ENCODE peak calls at places on chromosomes 6 and 20, in six cellular contexts. Y, I, Q, P, G and B are unnamed samples.

GRCh38 chr20:48149887-48150286 is 364.6 kb upstream of the SULF2 start:
- DNase-seq in Y (no peak), P (no peak), Q (no peak), I (no peak), G (peak), B (no peak)

GRCh38 chr6:3701631-3702030 is 49.9 kb downstream of the PXDC1 start:
- DNase-seq in Y (no peak), Q (no peak), P (no peak), I (no peak), G (no peak), B (no peak)

GRCh38 chr20:32112862-32113261 is 3.3 kb downstream of the TM9SF4 start:
- DNase-seq in I (no peak), Q (no peak), Y (no peak), P (no peak), G (no peak), B (peak)

GRCh38 chr20:31712564-31713311 is 9.9 kb downstream of the BCL2L1 start:
- DNase-seq in G (no peak), Q (peak), P (peak), Y (no peak), I (peak), B (peak)

GRCh38 chr6:29656798-29657197 is at the start of gene MOG:
- DNase-seq in G (no peak), I (no peak), P (no peak), Q (no peak), Y (no peak), B (no peak)

GRCh38 chr20:12166053-12166717 is 248.5 kb downstream of the BTBD3 start:
- DNase-seq in Y (no peak), P (peak), Q (peak), G (no peak), I (peak), B (peak)

GRCh38 chr6:1381397-1382330 is 7.7 kb upstream of the FOXF2 start:
- DNase-seq in G (peak), I (no peak), Y (peak), P (no peak), Q (no peak), B (peak)

GRCh38 chr6:40907198-40907701 is 131.8 kb downstream of the UNC5CL start:
- DNase-seq in Q (peak), I (peak), P (peak), Y (no peak), G (no peak), B (peak)

GRCh38 chr6:34575326-34575725 is 19.2 kb upstream of the SPDEF start:
- DNase-seq in G (no peak), Y (no peak), Q (no peak), I (no peak), P (no peak), B (no peak)

GRCh38 chr20:46408281-46408731 is 1.9 kb upstream of the ELMO2 start:
- DNase-seq in Y (no peak), I (peak), P (no peak), G (no peak), Q (no peak), B (peak)

GRCh38 chr6:168447741-168448140 is 6.8 kb downstream of the SMOC2 start:
- DNase-seq in I (no peak), P (no peak), Q (no peak), G (no peak), Y (no peak), B (no peak)

GRCh38 chr6:41504526-41505021 is 41.6 kb upstream of the FOXP4 start:
- DNase-seq in Y (no peak), G (peak), I (no peak), Q (peak), P (no peak), B (no peak)

GRCh38 chr6:11700118-11700718 is 78.4 kb downstream of the ADTRP start:
- DNase-seq in I (peak), Y (no peak), G (no peak), P (peak), Q (peak), B (peak)

GRCh38 chr6:161547617-161548016 is 273.8 kb upstream of the AGPAT4 start:
- DNase-seq in P (no peak), Q (no peak), G (no peak), I (peak), Y (no peak), B (no peak)

GRCh38 chr6:837380-837779 is 144.4 kb upstream of the EXOC2 start:
- DNase-seq in Q (no peak), Y (no peak), G (no peak), P (no peak), I (no peak), B (peak)

GRCh38 chr6:96468681-96469224 is 52.9 kb upstream of the UFL1 start:
- DNase-seq in Q (no peak), P (no peak), I (no peak), Y (no peak), G (no peak), B (no peak)

GRCh38 chr20:16654858-16655257 is 75.0 kb upstream of the SNRPB2 start:
- DNase-seq in I (no peak), Q (no peak), P (no peak), G (no peak), Y (no peak), B (no peak)

GRCh38 chr6:125995972-125996580 is 9.7 kb downstream of the TRMT11 start:
- DNase-seq in G (peak), Q (peak), I (peak), P (peak), Y (peak), B (peak)

GRCh38 chr6:42786525-42786985 is 4.7 kb downstream of the BICRAL start:
- DNase-seq in I (no peak), G (no peak), Q (no peak), Y (no peak), P (no peak), B (no peak)